ENCODE peak calls at places on chromosome 12, in seven cellular contexts. W is MM.1S; H is MV-4-11; T is AG10803; E is hypothalamus; Z is stimulated activated CD8-positive, alpha-beta memory T cell treated with anti-CD3 and anti-CD28 coated beads, Interleukin-4, amount 100 ng/mL, for 24 hours; R is GM04504. C is an unnamed sample.

GRCh38 chr12:2893007-2893406 is 2.3 kb downstream of the TULP3 start:
- DNase-seq in T (peak; percentile 94), R (peak; percentile 73), W (no peak), H (peak; percentile 12), Z (no peak), E (no peak), C (no peak)

GRCh38 chr12:48979602-48980388 is 1.7 kb downstream of the WNT1 start:
- DNase-seq in T (no peak), H (no peak), R (no peak), W (no peak), Z (no peak), E (no peak), C (no peak)

GRCh38 chr12:88207921-88208640 is 66.0 kb downstream of the TMTC3 start:
- DNase-seq in T (peak; percentile 90), H (peak; percentile 76), E (no peak), W (no peak), Z (no peak), R (peak; percentile 65), C (no peak)

GRCh38 chr12:62196146-62196545 is 64.1 kb upstream of the USP15 start:
- DNase-seq in W (no peak), T (no peak), E (no peak), Z (no peak), R (no peak), H (no peak), C (no peak)

GRCh38 chr12:131959137-131959536 is 9.4 kb downstream of the EP400 start:
- DNase-seq in E (no peak), R (no peak), T (no peak), Z (no peak), W (no peak), H (no peak), C (no peak)

GRCh38 chr12:131452444-131452860 is 258.4 kb upstream of the SFSWAP start:
- DNase-seq in Z (no peak), W (no peak), E (no peak), T (no peak), H (peak; percentile 14), R (no peak), C (no peak)

GRCh38 chr12:108112815-108113556 is 16.1 kb upstream of the WSCD2 start:
- DNase-seq in R (no peak), H (no peak), T (no peak), W (no peak), E (no peak), Z (no peak), C (no peak)

GRCh38 chr12:71627438-71628002 is 36.1 kb downstream of the ZFC3H1 start:
- DNase-seq in W (no peak), T (no peak), H (no peak), E (no peak), Z (no peak), R (no peak), C (no peak)

C was measured in midbrain.